ENCODE peak calls at places on chromosomes 7 and 10, in six cellular contexts. E, H, U, J, N and B are unnamed samples.

GRCh38 chr7:117164578-117164977 is 158.3 kb downstream of the WNT2 start:
- DNase-seq in E (peak; percentile 58), H (peak; percentile 87), U (no peak), J (no peak), N (no peak), B (peak; percentile 46)

GRCh38 chr10:80413152-80413996 is 5.0 kb downstream of the PRXL2A start:
- DNase-seq in E (no peak), H (peak; percentile 60), U (no peak), J (no peak), N (no peak), B (peak; percentile 35)

GRCh38 chr10:12606461-12606860 is 257.1 kb downstream of the CAMK1D start:
- DNase-seq in E (no peak), H (no peak), U (no peak), J (no peak), N (no peak), B (no peak)

GRCh38 chr10:1572519-1573333 is 164.6 kb downstream of the ADARB2 start:
- DNase-seq in E (no peak), H (no peak), U (no peak), J (no peak), N (no peak), B (no peak)

GRCh38 chr10:72661436-72661835 is 30.5 kb upstream of the MCU start:
- DNase-seq in E (no peak), H (no peak), U (no peak), J (no peak), N (no peak), B (no peak)

GRCh38 chr10:651700-652099 is 37.8 kb downstream of the DIP2C start:
- DNase-seq in E (no peak), H (no peak), U (no peak), J (no peak), N (no peak), B (no peak)

GRCh38 chr10:51079331-51079730 is 5.0 kb downstream of the PRKG1 start:
- DNase-seq in E (no peak), H (no peak), U (no peak), J (no peak), N (no peak), B (no peak)

GRCh38 chr10:101291254-101292193 is 62.3 kb upstream of the LBX1 start:
- DNase-seq in E (peak; percentile 76), H (no peak), U (no peak), J (peak; percentile 62), N (peak; percentile 40), B (peak; percentile 56)

GRCh38 chr10:131131726-131132561 is 179.6 kb downstream of the TCERG1L start:
- DNase-seq in E (no peak), H (no peak), U (no peak), J (no peak), N (no peak), B (no peak)

GRCh38 chr10:53839437-53840039 is 961.5 kb downstream of the PCDH15 start:
- DNase-seq in E (peak; percentile 13), H (peak; percentile 13), U (peak; percentile 5), J (no peak), N (no peak), B (no peak)

GRCh38 chr10:101616415-101617101 is 28.4 kb downstream of the DPCD start:
- DNase-seq in E (no peak), H (no peak), U (no peak), J (no peak), N (no peak), B (no peak)

GRCh38 chr7:151863386-151864079 is 13.4 kb downstream of the PRKAG2 start:
- DNase-seq in E (no peak), H (no peak), U (no peak), J (no peak), N (no peak), B (no peak)

GRCh38 chr10:91579351-91579985 is 53.4 kb downstream of the PPP1R3C start:
- DNase-seq in E (peak; percentile 77), H (peak; percentile 83), U (no peak), J (no peak), N (no peak), B (peak; percentile 59)

GRCh38 chr7:27840314-27840713 is 100.4 kb downstream of the TAX1BP1 start:
- DNase-seq in E (peak; percentile 3), H (no peak), U (no peak), J (no peak), N (no peak), B (no peak)

GRCh38 chr7:106731207-106731606 is 70.2 kb upstream of the CCDC71L start:
- DNase-seq in E (no peak), H (no peak), U (no peak), J (no peak), N (no peak), B (no peak)

GRCh38 chr7:43650457-43651052 is 67.6 kb downstream of the STK17A start:
- DNase-seq in E (peak; percentile 41), H (peak; percentile 86), U (no peak), J (no peak), N (no peak), B (peak; percentile 50)

GRCh38 chr7:100655908-100656674 is at the start of gene ACTL6B:
- DNase-seq in E (peak; percentile 91), H (no peak), U (peak; percentile 67), J (no peak), N (peak; percentile 59), B (peak; percentile 46)

GRCh38 chr7:102101111-102101551 is 185.5 kb upstream of the SH2B2 start:
- DNase-seq in E (no peak), H (no peak), U (no peak), J (no peak), N (no peak), B (no peak)

GRCh38 chr10:107546239-107546638 is 381.7 kb upstream of the SORCS1 start:
- DNase-seq in E (peak; percentile 67), H (peak; percentile 58), U (no peak), J (no peak), N (no peak), B (peak; percentile 63)

GRCh38 chr10:103845983-103846382 is 9.4 kb downstream of the SH3PXD2A start:
- DNase-seq in E (no peak), H (no peak), U (no peak), J (no peak), N (no peak), B (no peak)

GRCh38 chr7:12094365-12094921 is 116.7 kb upstream of the TMEM106B start:
- DNase-seq in E (no peak), H (peak; percentile 73), U (no peak), J (no peak), N (no peak), B (no peak)

GRCh38 chr10:45442670-45443069 is 68.7 kb downstream of the ALOX5 start:
- DNase-seq in E (no peak), H (no peak), U (no peak), J (no peak), N (no peak), B (no peak)

GRCh38 chr10:130236711-130237110 is 100.5 kb downstream of the GLRX3 start:
- DNase-seq in E (no peak), H (no peak), U (no peak), J (no peak), N (peak; percentile 4), B (no peak)

GRCh38 chr10:97200616-97201015 is 14.9 kb upstream of the SLIT1 start:
- DNase-seq in E (no peak), H (no peak), U (no peak), J (no peak), N (no peak), B (no peak)

GRCh38 chr10:4062751-4063150 is 277.7 kb upstream of the KLF6 start:
- DNase-seq in E (no peak), H (no peak), U (no peak), J (no peak), N (no peak), B (no peak)

GRCh38 chr10:123683459-123683858 is 17.3 kb downstream of the GPR26 start:
- DNase-seq in E (no peak), H (no peak), U (no peak), J (no peak), N (no peak), B (no peak)

GRCh38 chr10:79393924-79394610 is 46.8 kb downstream of the PPIF start:
- DNase-seq in E (no peak), H (no peak), U (no peak), J (no peak), N (no peak), B (no peak)

GRCh38 chr7:5598261-5598761 is 174.7 kb upstream of the TNRC18 start:
- DNase-seq in E (peak; percentile 11), H (peak; percentile 46), U (no peak), J (no peak), N (no peak), B (no peak)

GRCh38 chr7:44963526-44964290 is 15.1 kb downstream of the MYO1G start:
- DNase-seq in E (no peak), H (no peak), U (no peak), J (no peak), N (no peak), B (no peak)

GRCh38 chr7:142880886-142881505 is 4.5 kb downstream of the TRPV6 start:
- DNase-seq in E (peak; percentile 43), H (peak; percentile 11), U (no peak), J (no peak), N (peak; percentile 58), B (no peak)

GRCh38 chr7:26681819-26682418 is 182.5 kb downstream of the SKAP2 start:
- DNase-seq in E (peak; percentile 39), H (peak; percentile 8), U (peak; percentile 27), J (no peak), N (no peak), B (no peak)

GRCh38 chr7:53768191-53768590 is 732.8 kb downstream of the POM121L12 start:
- DNase-seq in E (no peak), H (no peak), U (no peak), J (no peak), N (no peak), B (no peak)

GRCh38 chr7:47382200-47382599 is 199.7 kb downstream of the TNS3 start:
- DNase-seq in E (no peak), H (no peak), U (no peak), J (no peak), N (peak; percentile 26), B (no peak)

GRCh38 chr10:72688208-72688651 is 3.7 kb upstream of the MCU start:
- DNase-seq in E (peak; percentile 75), H (peak; percentile 93), U (no peak), J (no peak), N (no peak), B (no peak)

GRCh38 chr7:44637788-44638594 is 31.6 kb downstream of the OGDH start:
- DNase-seq in E (peak; percentile 78), H (peak; percentile 92), U (no peak), J (no peak), N (peak; percentile 62), B (peak; percentile 78)

GRCh38 chr10:104242545-104242944 is 10.4 kb upstream of the CFAP43 start:
- DNase-seq in E (no peak), H (no peak), U (no peak), J (no peak), N (no peak), B (no peak)